ENCODE peak calls at places on chromosome 5, in five cellular contexts. A is brain microvascular endothelial cell, Q is ovary, J is foreskin fibroblast, D is right atrium auricular region. R is an unnamed sample.

GRCh38 chr5:20555034-20555433 is 567.0 kb upstream of the CDH18 start:
- DNase-seq in A (no peak), D (no peak), Q (no peak), J (no peak), R (no peak)

GRCh38 chr5:43275391-43275790 is 37.8 kb downstream of the HMGCS1 start:
- DNase-seq in Q (no peak), A (no peak), J (no peak), D (no peak), R (no peak)

GRCh38 chr5:90709323-90710148 is 150.9 kb downstream of the ADGRV1 start:
- DNase-seq in J (peak), D (no peak), A (peak), Q (peak), R (no peak)

GRCh38 chr5:137743031-137743640 is 7.2 kb upstream of the KLHL3 start:
- DNase-seq in J (peak), D (peak), Q (peak), A (peak), R (no peak)

GRCh38 chr5:175816348-175816747 is 55.0 kb upstream of the CPLX2 start:
- DNase-seq in A (no peak), D (no peak), Q (no peak), J (no peak), R (no peak)

GRCh38 chr5:32642276-32643002 is 57.1 kb downstream of the SUB1 start:
- DNase-seq in A (peak), J (no peak), Q (no peak), D (no peak), R (no peak)

GRCh38 chr5:37575541-37576489 is 196.7 kb downstream of the WDR70 start:
- DNase-seq in D (no peak), A (peak), Q (no peak), J (no peak), R (no peak)

GRCh38 chr5:147854894-147855773 is 23.4 kb upstream of the SCGB3A2 start:
- DNase-seq in A (no peak), J (no peak), Q (no peak), D (no peak), R (no peak)

GRCh38 chr5:139711067-139711851 is 63.1 kb downstream of the CXXC5 start:
- DNase-seq in Q (no peak), A (no peak), D (no peak), J (no peak), R (no peak)

GRCh38 chr5:150103678-150104549 is 17.6 kb upstream of the CSF1R start:
- DNase-seq in A (no peak), D (peak), Q (no peak), J (no peak), R (peak)

GRCh38 chr5:98839469-98840383 is 66.3 kb downstream of the RGMB start:
- DNase-seq in A (no peak), J (no peak), Q (no peak), D (no peak), R (no peak)

GRCh38 chr5:29805804-29806203 is 1387.7 kb upstream of the CDH6 start:
- DNase-seq in Q (no peak), D (no peak), A (no peak), J (no peak), R (no peak)

GRCh38 chr5:120734033-120734432 is 269.9 kb downstream of the PRR16 start:
- DNase-seq in Q (no peak), D (no peak), A (no peak), J (peak), R (no peak)

GRCh38 chr5:131221888-131222287 is 42.0 kb upstream of the CDC42SE2 start:
- DNase-seq in D (no peak), Q (no peak), J (no peak), A (peak), R (no peak)

GRCh38 chr5:158456756-158457155 is 597.8 kb upstream of the CLINT1 start:
- DNase-seq in J (peak), Q (no peak), A (peak), D (peak), R (no peak)

GRCh38 chr5:139856694-139857093 is 61.1 kb downstream of the PSD2 start:
- DNase-seq in D (no peak), J (no peak), A (no peak), Q (peak), R (no peak)

GRCh38 chr5:78738693-78739300 is 90.2 kb upstream of the LHFPL2 start:
- DNase-seq in Q (no peak), D (no peak), J (no peak), A (no peak), R (no peak)

GRCh38 chr5:72658767-72659540 is 151.7 kb upstream of the ZNF366 start:
- DNase-seq in A (no peak), D (no peak), Q (no peak), J (peak), R (no peak)

GRCh38 chr5:175012267-175012666 is 287.9 kb downstream of the MSX2 start:
- DNase-seq in J (no peak), A (no peak), Q (no peak), D (no peak), R (no peak)

GRCh38 chr5:154756871-154757646 is 1.9 kb downstream of the LARP1 start:
- DNase-seq in D (no peak), Q (peak), J (peak), A (no peak), R (no peak)

GRCh38 chr5:27125856-27126255 is 87.5 kb upstream of the CDH9 start:
- DNase-seq in Q (no peak), D (no peak), J (no peak), A (peak), R (no peak)

GRCh38 chr5:139190125-139190524 is 8.0 kb downstream of the SIL1 start:
- DNase-seq in J (peak), D (no peak), Q (no peak), A (peak), R (no peak)

GRCh38 chr5:167587768-167588167 is 703.7 kb upstream of the WWC1 start:
- DNase-seq in J (no peak), D (no peak), Q (no peak), A (peak), R (no peak)

GRCh38 chr5:54570923-54571322 is 53.4 kb downstream of the SNX18 start:
- DNase-seq in A (no peak), D (no peak), Q (peak), J (peak), R (no peak)

GRCh38 chr5:122258241-122258640 is 53.8 kb upstream of the SNCAIP start:
- DNase-seq in Q (no peak), D (no peak), A (no peak), J (no peak), R (no peak)

GRCh38 chr5:168301593-168302388 is 10.3 kb downstream of the WWC1 start:
- DNase-seq in J (peak), Q (no peak), D (no peak), A (no peak), R (no peak)

GRCh38 chr5:138533973-138534941 is 8.8 kb downstream of the ETF1 start:
- DNase-seq in A (no peak), D (no peak), Q (no peak), J (no peak), R (no peak)

GRCh38 chr5:97231025-97231636 is 48.1 kb upstream of the RIOK2 start:
- DNase-seq in D (no peak), Q (peak), A (peak), J (peak), R (no peak)

GRCh38 chr5:135561266-135561665 is 17.5 kb downstream of the CXCL14 start:
- DNase-seq in A (no peak), D (no peak), Q (no peak), J (no peak), R (no peak)

GRCh38 chr5:151150484-151151262 is 6.9 kb downstream of the ANXA6 start:
- DNase-seq in D (no peak), A (peak), Q (peak), J (peak), R (no peak)

GRCh38 chr5:150553402-150553801 is 45.5 kb downstream of the NDST1 start:
- DNase-seq in A (no peak), J (no peak), Q (no peak), D (no peak), R (no peak)

GRCh38 chr5:93590511-93590910 is 7.5 kb downstream of the NR2F1 start:
- DNase-seq in D (no peak), Q (no peak), J (no peak), A (no peak), R (no peak)

GRCh38 chr5:93589812-93590215 is 6.8 kb downstream of the NR2F1 start:
- DNase-seq in D (no peak), A (no peak), J (no peak), Q (no peak), R (peak)

GRCh38 chr5:93587919-93588585 is 5.0 kb downstream of the NR2F1 start:
- DNase-seq in Q (no peak), J (no peak), D (no peak), A (no peak), R (no peak)

GRCh38 chr5:93588586-93589347 is 5.7 kb downstream of the NR2F1 start:
- DNase-seq in J (no peak), D (no peak), Q (no peak), A (no peak), R (peak)

GRCh38 chr5:93589348-93589662 is 6.3 kb downstream of the NR2F1 start:
- DNase-seq in A (no peak), D (no peak), Q (no peak), J (no peak), R (peak)
- H3K4me3 ChIP-seq in A (peak), D (peak), Q (no peak), J (no peak), R (peak)

GRCh38 chr5:5981562-5981961 is 396.8 kb downstream of the MED10 start:
- DNase-seq in D (no peak), J (no peak), A (no peak), Q (no peak), R (peak)
- H3K4me3 ChIP-seq in D (no peak), J (no peak), A (no peak), Q (no peak), R (no peak)

GRCh38 chr5:141875795-141876627 is 2.2 kb downstream of the PCDH1 start:
- DNase-seq in J (no peak), A (no peak), Q (no peak), D (no peak), R (peak)

GRCh38 chr5:141876628-141877477 is 1.4 kb downstream of the PCDH1 start:
- DNase-seq in D (no peak), Q (no peak), J (no peak), A (no peak), R (no peak)

GRCh38 chr5:141874262-141874964 is 3.8 kb downstream of the PCDH1 start:
- DNase-seq in A (no peak), D (no peak), J (no peak), Q (no peak), R (peak)

GRCh38 chr5:141873933-141874261 is 4.3 kb downstream of the PCDH1 start:
- DNase-seq in J (no peak), D (no peak), A (no peak), Q (no peak), R (no peak)

DNA sequence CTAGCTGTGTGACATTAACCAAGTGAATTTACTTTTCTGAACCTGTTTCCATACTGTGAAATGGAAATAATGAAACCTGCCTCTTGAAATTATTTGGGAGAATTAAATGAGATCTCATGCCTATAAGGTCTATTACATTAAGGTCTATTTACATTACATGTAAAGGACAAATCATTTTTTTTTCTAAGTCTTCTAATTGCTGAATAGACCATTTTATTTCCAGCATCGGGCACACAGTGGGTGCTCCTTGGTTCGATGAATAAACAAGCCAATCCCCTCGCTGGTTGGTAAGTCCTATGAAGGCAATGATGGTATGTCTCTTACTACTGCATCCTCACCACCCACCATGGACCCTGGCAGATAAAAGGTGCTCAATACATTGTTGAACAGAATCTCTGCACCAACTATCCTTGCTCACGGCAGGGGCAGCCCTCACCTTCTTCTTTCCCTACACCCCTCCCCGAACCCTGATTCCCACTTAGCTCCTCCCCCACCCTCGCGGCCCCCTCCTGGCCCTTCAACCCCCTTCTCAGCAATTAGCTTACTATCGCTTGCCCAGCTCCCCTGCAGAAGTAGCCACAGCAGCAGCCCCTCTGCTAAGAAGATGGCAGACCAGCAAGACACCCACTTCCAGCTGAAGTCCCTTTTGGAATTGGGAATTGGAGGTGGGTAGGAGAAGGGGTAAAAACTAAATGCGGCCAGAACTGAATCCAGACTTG is 3.0 kb downstream of the PCDH1 start:
- DNase-seq in A (no peak), D (no peak), J (no peak), Q (no peak), R (peak)
- H3K4me3 ChIP-seq in A (no peak), D (peak), J (no peak), Q (no peak), R (peak)

GRCh38 chr5:163695817-163696216 is 190.4 kb downstream of the MAT2B start:
- DNase-seq in Q (no peak), A (no peak), J (no peak), D (no peak), R (no peak)
- H3K4me3 ChIP-seq in Q (no peak), A (no peak), J (no peak), D (no peak), R (no peak)

DNA sequence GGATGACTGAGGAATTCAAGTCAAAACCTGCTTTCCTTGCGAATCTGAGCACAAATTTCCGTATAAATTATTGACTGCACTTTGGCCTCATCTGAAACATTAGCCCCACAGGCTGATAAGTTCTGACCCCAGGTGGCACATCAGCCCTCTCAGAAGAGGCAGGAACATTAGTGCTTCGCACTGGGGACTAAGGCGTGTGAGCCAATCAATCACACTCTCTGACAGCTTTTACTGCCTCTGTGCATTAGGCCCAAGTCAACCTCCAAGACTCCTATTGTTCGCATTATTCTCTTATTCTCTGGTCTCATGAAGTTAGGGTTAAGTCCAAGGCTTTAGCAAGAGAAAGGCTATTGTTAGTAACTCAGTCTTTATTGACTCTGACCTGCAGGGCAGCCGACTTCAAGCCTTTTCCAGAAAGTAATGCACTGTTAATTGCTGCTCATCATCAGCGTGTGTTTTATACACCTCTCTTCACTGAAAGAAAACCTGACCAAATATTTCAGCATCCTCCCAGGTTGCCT is 84.1 kb downstream of the ZNF608 start:
- DNase-seq in J (no peak), A (no peak), D (no peak), Q (no peak), R (no peak)
- H3K4me3 ChIP-seq in J (no peak), A (no peak), D (no peak), Q (no peak), R (no peak)

DNA sequence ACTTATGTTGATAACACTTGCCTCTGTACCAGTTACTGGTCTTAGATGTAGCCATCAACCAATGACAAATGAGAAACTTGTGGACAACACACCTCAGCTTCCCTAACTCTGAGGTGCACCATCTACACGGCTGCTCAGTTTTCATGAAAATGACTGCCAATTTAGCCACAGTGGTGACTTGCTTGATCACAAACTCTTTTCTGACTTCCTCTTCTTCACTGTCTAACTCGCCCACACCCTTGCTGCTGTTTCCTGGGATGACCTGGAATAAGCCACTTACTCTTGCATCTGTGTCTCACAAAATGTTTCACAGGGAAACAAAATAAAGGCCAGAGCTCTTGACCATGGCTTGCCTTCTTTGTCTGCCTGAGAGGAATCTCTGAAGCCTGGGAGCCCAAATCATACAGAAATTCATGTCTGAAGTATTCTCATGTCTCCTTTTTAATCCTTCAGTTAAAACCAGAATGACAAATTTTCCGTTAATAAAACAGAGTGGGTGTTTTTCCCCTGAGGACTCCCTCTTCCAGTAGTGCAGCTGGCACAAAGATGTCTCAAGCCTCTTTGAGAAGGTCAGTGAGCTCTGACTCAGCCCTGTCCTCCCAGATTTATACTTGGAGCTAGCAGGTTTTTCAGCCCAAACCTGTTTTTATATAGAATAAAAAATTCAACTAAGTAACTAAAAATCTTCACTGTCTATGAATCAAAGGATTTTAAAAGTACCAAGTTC is 126.5 kb upstream of the PAM start:
- DNase-seq in A (peak), Q (no peak), D (no peak), J (peak), R (no peak)
- H3K4me3 ChIP-seq in A (no peak), Q (no peak), D (no peak), J (no peak), R (no peak)

DNA sequence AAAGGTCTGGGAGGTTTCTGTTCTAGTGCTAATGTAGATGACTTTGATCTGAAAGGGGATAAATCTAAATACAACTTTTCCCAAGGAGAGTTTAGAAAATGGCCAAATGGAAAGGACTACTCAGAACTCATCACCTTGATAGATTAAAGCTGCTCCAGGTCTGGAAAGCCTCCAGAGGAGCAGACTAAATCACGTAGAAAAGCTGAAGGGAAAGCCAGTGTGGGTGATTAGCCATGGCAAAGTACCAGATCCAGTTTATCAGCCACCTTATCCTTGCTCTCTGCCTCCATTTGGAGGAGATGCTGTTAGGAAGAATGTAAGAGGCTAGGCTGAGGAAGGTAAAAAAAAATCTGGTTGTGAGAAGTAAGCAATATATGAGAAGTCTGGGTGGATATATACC is 120.7 kb upstream of the RAI14 start:
- DNase-seq in Q (no peak), D (no peak), J (no peak), A (no peak), R (no peak)
- H3K4me3 ChIP-seq in Q (no peak), D (no peak), J (no peak), A (no peak), R (no peak)

GRCh38 chr5:55993013-55993412 is 1.8 kb downstream of the IL6ST start:
- DNase-seq in Q (no peak), J (no peak), D (no peak), A (no peak), R (no peak)
- H3K4me3 ChIP-seq in Q (peak), J (peak), D (peak), A (peak), R (peak)

GRCh38 chr5:180353226-180353962 is at the start of gene GFPT2:
- DNase-seq in J (peak), D (peak), Q (peak), A (peak), R (no peak)
- H3K4me3 ChIP-seq in J (peak), D (peak), Q (peak), A (peak), R (peak)

R was measured in vagina.